ENCODE peak calls at places on chromosomes 2 and 18, in seven cellular contexts. One of them, this sample, is unnamed.
A peak's percentile ranks its signal among the peaks of the same experiment; 100 is the strongest.

GRCh38 chr2:167438206-167438605 is 549.9 kb downstream of the XIRP2 start:
- DNase-seq in H1: no peak
- DNase-seq in IMR-90: peak; percentile 67
- DNase-seq in K562: no peak
- DNase-seq in SK-N-SH: no peak
- DNase-seq in GM12878: no peak
- DNase-seq in HepG2: peak; percentile 14
- DNase-seq in this sample: no peak

GRCh38 chr18:79360933-79361332 is 34.8 kb upstream of the NFATC1 start:
- DNase-seq in SK-N-SH: no peak
- DNase-seq in K562: no peak
- DNase-seq in GM12878: no peak
- DNase-seq in HepG2: no peak
- DNase-seq in IMR-90: no peak
- DNase-seq in H1: no peak
- DNase-seq in this sample: no peak

GRCh38 chr18:50128506-50129271 is 66.3 kb downstream of the MYO5B start:
- DNase-seq in K562: no peak
- DNase-seq in H1: peak; percentile 55
- DNase-seq in IMR-90: no peak
- DNase-seq in HepG2: peak; percentile 34
- DNase-seq in SK-N-SH: no peak
- DNase-seq in GM12878: no peak
- DNase-seq in this sample: no peak

GRCh38 chr2:157419031-157419580 is 24.8 kb downstream of the CYTIP start:
- DNase-seq in K562: no peak
- DNase-seq in GM12878: no peak
- DNase-seq in H1: no peak
- DNase-seq in SK-N-SH: no peak
- DNase-seq in IMR-90: no peak
- DNase-seq in HepG2: no peak
- DNase-seq in this sample: no peak

GRCh38 chr2:217085543-217085942 is 225.7 kb upstream of the TNP1 start:
- DNase-seq in IMR-90: peak; percentile 45
- DNase-seq in GM12878: no peak
- DNase-seq in H1: no peak
- DNase-seq in HepG2: no peak
- DNase-seq in K562: no peak
- DNase-seq in SK-N-SH: no peak
- DNase-seq in this sample: no peak

GRCh38 chr2:17853799-17854198 is 24.7 kb upstream of the KCNS3 start:
- DNase-seq in H1: no peak
- DNase-seq in K562: no peak
- DNase-seq in IMR-90: no peak
- DNase-seq in GM12878: no peak
- DNase-seq in HepG2: no peak
- DNase-seq in SK-N-SH: no peak
- DNase-seq in this sample: no peak

GRCh38 chr2:66432801-66433694 is 1.9 kb upstream of the MEIS1 start:
- DNase-seq in HepG2: peak; percentile 89
- DNase-seq in IMR-90: peak; percentile 98
- DNase-seq in GM12878: no peak
- DNase-seq in K562: peak; percentile 90
- DNase-seq in SK-N-SH: peak; percentile 94
- DNase-seq in H1: peak; percentile 88
- DNase-seq in this sample: peak; percentile 95

GRCh38 chr2:101387151-101387807 is at the start of gene CREG2:
- DNase-seq in HepG2: peak; percentile 40
- DNase-seq in H1: peak; percentile 89
- DNase-seq in GM12878: no peak
- DNase-seq in IMR-90: peak; percentile 55
- DNase-seq in K562: peak; percentile 19
- DNase-seq in SK-N-SH: peak; percentile 93
- DNase-seq in this sample: peak; percentile 73

GRCh38 chr18:44075038-44075437 is 605.6 kb upstream of the SETBP1 start:
- DNase-seq in H1: no peak
- DNase-seq in K562: no peak
- DNase-seq in GM12878: no peak
- DNase-seq in IMR-90: no peak
- DNase-seq in SK-N-SH: no peak
- DNase-seq in HepG2: no peak
- DNase-seq in this sample: no peak

GRCh38 chr2:189096769-189097447 is 82.7 kb downstream of the COL5A2 start:
- DNase-seq in GM12878: no peak
- DNase-seq in H1: no peak
- DNase-seq in K562: no peak
- DNase-seq in IMR-90: peak; percentile 95
- DNase-seq in HepG2: peak; percentile 47
- DNase-seq in SK-N-SH: no peak
- DNase-seq in this sample: peak; percentile 77

GRCh38 chr2:60641866-60642788 is 88.7 kb upstream of the BCL11A start:
- DNase-seq in K562: peak; percentile 62
- DNase-seq in IMR-90: peak; percentile 49
- DNase-seq in H1: peak; percentile 47
- DNase-seq in HepG2: peak; percentile 36
- DNase-seq in GM12878: no peak
- DNase-seq in SK-N-SH: peak; percentile 59
- DNase-seq in this sample: peak; percentile 38

GRCh38 chr18:35920623-35921022 is 51.9 kb upstream of the RMP24 start:
- DNase-seq in HepG2: no peak
- DNase-seq in SK-N-SH: no peak
- DNase-seq in K562: no peak
- DNase-seq in IMR-90: no peak
- DNase-seq in H1: no peak
- DNase-seq in GM12878: no peak
- DNase-seq in this sample: no peak

GRCh38 chr2:26704441-26704977 is 12.0 kb downstream of the KCNK3 start:
- DNase-seq in K562: no peak
- DNase-seq in H1: no peak
- DNase-seq in SK-N-SH: no peak
- DNase-seq in HepG2: no peak
- DNase-seq in GM12878: no peak
- DNase-seq in IMR-90: peak; percentile 71
- DNase-seq in this sample: no peak

GRCh38 chr18:74694436-74694835 is 96.8 kb downstream of the ZNF407 start:
- DNase-seq in GM12878: no peak
- DNase-seq in SK-N-SH: no peak
- DNase-seq in HepG2: no peak
- DNase-seq in H1: no peak
- DNase-seq in IMR-90: no peak
- DNase-seq in K562: no peak
- DNase-seq in this sample: no peak

GRCh38 chr2:179410552-179411356 is 146.1 kb upstream of the SESTD1 start:
- DNase-seq in GM12878: no peak
- DNase-seq in H1: peak; percentile 51
- DNase-seq in HepG2: peak; percentile 77
- DNase-seq in IMR-90: peak; percentile 65
- DNase-seq in K562: peak; percentile 59
- DNase-seq in SK-N-SH: peak; percentile 48
- DNase-seq in this sample: peak; percentile 13
- TF ChIP-seq RFX5 in GM12878: no peak
- TF ChIP-seq RFX5 in H1: no peak
- TF ChIP-seq RFX5 in HepG2: no peak
- TF ChIP-seq RFX5 in IMR-90: no peak
- TF ChIP-seq RFX5 in K562: no peak
- TF ChIP-seq RFX5 in SK-N-SH: no peak
- TF ChIP-seq RFX5 in this sample: no peak

GRCh38 chr2:86073225-86073624 is 32.5 kb downstream of the POLR1A start:
- DNase-seq in K562: no peak
- DNase-seq in H1: no peak
- DNase-seq in GM12878: no peak
- DNase-seq in IMR-90: no peak
- DNase-seq in HepG2: no peak
- DNase-seq in SK-N-SH: no peak
- DNase-seq in this sample: no peak

GRCh38 chr2:86070868-86071267 is 34.8 kb downstream of the POLR1A start:
- DNase-seq in HepG2: no peak
- DNase-seq in K562: no peak
- DNase-seq in H1: no peak
- DNase-seq in IMR-90: no peak
- DNase-seq in SK-N-SH: no peak
- DNase-seq in GM12878: no peak
- DNase-seq in this sample: no peak

GRCh38 chr2:86072271-86072858 is 33.3 kb downstream of the POLR1A start:
- DNase-seq in HepG2: no peak
- DNase-seq in K562: no peak
- DNase-seq in IMR-90: no peak
- DNase-seq in SK-N-SH: peak; percentile 41
- DNase-seq in GM12878: no peak
- DNase-seq in H1: no peak
- DNase-seq in this sample: no peak

GRCh38 chr2:86074256-86074655 is 31.4 kb downstream of the POLR1A start:
- DNase-seq in SK-N-SH: no peak
- DNase-seq in K562: no peak
- DNase-seq in H1: no peak
- DNase-seq in GM12878: no peak
- DNase-seq in IMR-90: no peak
- DNase-seq in HepG2: no peak
- DNase-seq in this sample: no peak

DNA sequence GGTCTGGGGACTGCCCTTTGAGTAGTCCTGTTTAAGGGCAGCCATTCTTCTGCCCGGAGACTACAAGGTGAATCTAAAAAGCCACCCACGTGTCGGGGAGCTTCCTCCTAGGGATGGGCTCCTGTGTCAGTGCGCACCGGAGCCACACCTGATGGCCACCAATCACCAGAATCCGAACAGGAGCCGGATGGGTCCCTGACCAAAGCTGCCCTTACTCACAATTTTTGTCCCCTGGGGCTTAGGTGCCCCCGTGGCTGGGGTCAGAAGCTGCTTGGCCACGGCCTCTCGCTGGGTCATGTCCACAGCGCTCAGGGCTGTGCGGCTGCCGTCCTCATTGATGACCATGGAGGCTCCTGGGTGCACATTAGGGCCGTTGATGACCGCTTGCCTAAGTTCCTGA is 30.9 kb downstream of the POLR1A start:
- DNase-seq in HepG2: no peak
- DNase-seq in H1: no peak
- DNase-seq in K562: no peak
- DNase-seq in SK-N-SH: no peak
- DNase-seq in IMR-90: no peak
- DNase-seq in GM12878: no peak
- DNase-seq in this sample: no peak
- TF ChIP-seq RFX5 in HepG2: no peak
- TF ChIP-seq RFX5 in H1: no peak
- TF ChIP-seq RFX5 in K562: no peak
- TF ChIP-seq RFX5 in SK-N-SH: no peak
- TF ChIP-seq RFX5 in IMR-90: no peak
- TF ChIP-seq RFX5 in GM12878: no peak
- TF ChIP-seq RFX5 in this sample: no peak

DNA sequence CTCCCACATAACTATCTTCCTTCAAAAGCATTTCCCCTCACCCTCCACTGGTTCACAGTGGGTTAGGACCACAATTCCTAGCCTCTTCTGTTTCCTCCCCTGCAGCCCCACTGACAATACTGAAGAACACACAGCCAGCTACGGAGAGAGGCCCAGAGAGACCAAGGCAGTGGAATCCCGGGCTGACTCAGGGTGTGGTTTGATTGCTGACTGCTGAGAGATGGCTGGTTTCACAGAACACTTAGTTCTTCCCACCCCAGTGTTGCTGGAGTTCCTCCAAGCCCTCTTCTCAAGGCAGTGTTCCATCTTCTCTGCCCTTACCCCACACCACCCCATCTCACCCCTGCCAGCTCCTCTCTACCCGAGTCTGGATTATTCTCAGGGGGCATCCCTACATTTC is 43.3 kb upstream of the ZFP36L2 start:
- DNase-seq in IMR-90: peak; percentile 81
- DNase-seq in H1: no peak
- DNase-seq in HepG2: no peak
- DNase-seq in GM12878: no peak
- DNase-seq in K562: no peak
- DNase-seq in SK-N-SH: no peak
- DNase-seq in this sample: no peak
- TF ChIP-seq RFX5 in IMR-90: no peak
- TF ChIP-seq RFX5 in H1: no peak
- TF ChIP-seq RFX5 in HepG2: no peak
- TF ChIP-seq RFX5 in GM12878: no peak
- TF ChIP-seq RFX5 in K562: no peak
- TF ChIP-seq RFX5 in SK-N-SH: no peak
- TF ChIP-seq RFX5 in this sample: no peak

DNA sequence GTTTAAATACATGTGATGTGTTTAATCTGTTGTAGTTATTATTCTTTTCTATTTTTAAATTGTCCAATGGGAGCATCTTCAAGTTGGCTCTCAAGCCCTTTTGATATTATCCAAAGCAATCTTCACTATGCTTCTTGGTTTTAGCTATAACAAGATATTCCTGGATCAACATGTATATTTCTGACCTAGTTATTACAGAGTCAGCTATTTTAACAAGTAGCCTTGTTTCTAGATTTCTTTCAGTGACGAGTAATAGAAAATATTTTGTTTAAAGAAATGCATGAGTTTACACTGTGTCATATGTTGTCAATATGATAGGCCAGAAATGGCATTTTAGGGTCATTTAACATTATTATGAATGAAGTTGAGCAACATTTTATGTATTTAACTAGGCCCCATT is 421.8 kb upstream of the MAP2 start:
- DNase-seq in K562: no peak
- DNase-seq in HepG2: no peak
- DNase-seq in GM12878: no peak
- DNase-seq in SK-N-SH: no peak
- DNase-seq in H1: no peak
- DNase-seq in IMR-90: no peak
- DNase-seq in this sample: no peak
- TF ChIP-seq RFX5 in K562: no peak
- TF ChIP-seq RFX5 in HepG2: no peak
- TF ChIP-seq RFX5 in GM12878: no peak
- TF ChIP-seq RFX5 in SK-N-SH: no peak
- TF ChIP-seq RFX5 in H1: no peak
- TF ChIP-seq RFX5 in IMR-90: no peak
- TF ChIP-seq RFX5 in this sample: no peak

DNA sequence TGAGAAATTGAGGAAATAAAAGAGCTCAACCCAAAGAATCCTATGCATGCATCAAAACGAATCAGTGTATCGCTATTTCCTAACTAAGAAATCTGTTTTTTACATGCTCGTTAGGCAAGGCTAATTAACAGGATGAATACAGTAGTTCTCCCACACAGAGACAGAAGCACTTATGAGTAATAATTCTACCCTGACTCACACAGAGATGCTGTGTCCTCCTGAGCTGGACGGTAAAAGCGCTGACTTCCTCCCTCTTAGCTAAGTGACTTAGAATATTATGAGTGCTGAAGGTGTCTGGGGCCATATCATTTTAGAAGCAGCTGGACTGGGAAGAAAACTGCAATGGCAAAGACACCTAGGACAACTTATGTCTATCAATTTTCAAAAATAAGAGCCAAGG is 18.5 kb downstream of the PLEKHM3 start:
- DNase-seq in SK-N-SH: no peak
- DNase-seq in HepG2: no peak
- DNase-seq in GM12878: no peak
- DNase-seq in H1: no peak
- DNase-seq in IMR-90: peak; percentile 41
- DNase-seq in K562: no peak
- DNase-seq in this sample: no peak
- TF ChIP-seq RFX5 in SK-N-SH: no peak
- TF ChIP-seq RFX5 in HepG2: no peak
- TF ChIP-seq RFX5 in GM12878: no peak
- TF ChIP-seq RFX5 in H1: no peak
- TF ChIP-seq RFX5 in IMR-90: no peak
- TF ChIP-seq RFX5 in K562: no peak
- TF ChIP-seq RFX5 in this sample: no peak

This sample was measured in A549.